ENCODE peak calls at places on chromosomes 13 and 19, in five cellular contexts. T is GM06990; W is CD4-positive, CD25-positive, alpha-beta regulatory T cell; P is astrocyte of the cerebellum; J is fibroblast of pulmonary artery. A is an unnamed sample.

GRCh38 chr13:75124415-75124814 is 357.6 kb downstream of the TBC1D4 start:
- DNase-seq in T (no peak), W (no peak), J (no peak), P (no peak), A (no peak)

GRCh38 chr13:34764246-34764645 is 177.8 kb upstream of the NBEA start:
- DNase-seq in J (no peak), T (no peak), W (no peak), P (no peak), A (no peak)

GRCh38 chr19:41774515-41774980 is 19.2 kb downstream of the CEACAM6 start:
- DNase-seq in W (peak; percentile 25), P (no peak), T (no peak), J (no peak), A (peak; percentile 83)

GRCh38 chr19:54792814-54793213 is 10.6 kb upstream of the KIR2DL4 start:
- DNase-seq in W (no peak), J (no peak), T (peak; percentile 11), P (no peak), A (no peak)

GRCh38 chr13:82772802-82773201 is 1109.5 kb downstream of the SLITRK1 start:
- DNase-seq in J (peak; percentile 27), W (no peak), T (no peak), P (peak; percentile 4), A (no peak)

GRCh38 chr19:40806385-40807146 is 7.6 kb downstream of the EGLN2 start:
- DNase-seq in T (peak; percentile 80), P (peak; percentile 76), W (peak; percentile 71), J (peak; percentile 99), A (peak; percentile 88)

GRCh38 chr13:110916671-110917142 is 1.8 kb upstream of the ANKRD10 start:
- DNase-seq in P (peak; percentile 76), J (peak; percentile 55), T (no peak), W (no peak), A (no peak)

GRCh38 chr19:17184381-17184841 is 30.7 kb upstream of the USE1 start:
- DNase-seq in T (no peak), J (no peak), W (no peak), P (no peak), A (peak; percentile 32)

GRCh38 chr19:38699647-38700349 is 44.5 kb downstream of the CAPN12 start:
- DNase-seq in W (no peak), J (no peak), P (no peak), T (no peak), A (no peak)

GRCh38 chr13:30713133-30713532 is 22.2 kb upstream of the ALOX5AP start:
- DNase-seq in J (peak; percentile 46), P (no peak), W (no peak), T (no peak), A (no peak)

GRCh38 chr13:67752741-67753140 is 522.6 kb upstream of the PCDH9 start:
- DNase-seq in J (no peak), P (no peak), T (no peak), W (no peak), A (no peak)

GRCh38 chr13:29753593-29754485 is 96.6 kb downstream of the UBL3 start:
- DNase-seq in T (no peak), J (no peak), P (no peak), W (no peak), A (no peak)

GRCh38 chr19:3365447-3366103 is 808 bp upstream of the NFIC start:
- DNase-seq in J (peak; percentile 71), W (no peak), T (no peak), P (no peak), A (no peak)

GRCh38 chr13:26529441-26529840 is 28.0 kb upstream of the WASF3 start:
- DNase-seq in J (peak; percentile 72), P (peak; percentile 42), W (no peak), T (no peak), A (peak; percentile 63)

GRCh38 chr13:48081739-48082138 is 13.2 kb downstream of the MED4 start:
- DNase-seq in T (no peak), P (no peak), W (no peak), J (no peak), A (no peak)

GRCh38 chr13:60009300-60010248 is 154.2 kb downstream of the DIAPH3 start:
- DNase-seq in T (no peak), P (no peak), J (no peak), W (no peak), A (no peak)

GRCh38 chr19:17172624-17173345 is 42.4 kb upstream of the USE1 start:
- DNase-seq in T (no peak), W (no peak), P (no peak), J (no peak), A (no peak)

GRCh38 chr13:79245937-79246574 is 160.0 kb downstream of the RBM26 start:
- DNase-seq in W (no peak), P (no peak), J (no peak), T (no peak), A (no peak)

GRCh38 chr19:4067396-4068057 is 828 bp upstream of the ZBTB7A start:
- DNase-seq in T (no peak), P (no peak), W (peak; percentile 55), J (no peak), A (peak; percentile 42)

GRCh38 chr13:113658836-113659235 is 838 bp upstream of the ATP4B start:
- DNase-seq in P (no peak), T (no peak), J (no peak), W (no peak), A (no peak)

GRCh38 chr19:45424191-45425058 is 708 bp upstream of the ERCC1 start:
- DNase-seq in W (peak; percentile 37), J (peak; percentile 93), T (peak; percentile 68), P (peak; percentile 49), A (no peak)

GRCh38 chr13:49098771-49099512 is 121.2 kb upstream of the MLNR start:
- DNase-seq in J (peak; percentile 47), T (peak; percentile 28), P (no peak), W (no peak), A (no peak)

GRCh38 chr13:87535911-87536310 is 135.3 kb upstream of the SLITRK5 start:
- DNase-seq in T (no peak), J (no peak), W (no peak), P (no peak), A (no peak)

GRCh38 chr13:100633461-100633860 is 41.1 kb downstream of the TMTC4 start:
- DNase-seq in P (peak; percentile 78), W (no peak), T (no peak), J (peak; percentile 91), A (no peak)

GRCh38 chr13:20566424-20566916 is 487 bp upstream of the IFT88 start:
- DNase-seq in P (peak; percentile 19), T (no peak), W (no peak), J (no peak), A (no peak)

GRCh38 chr13:60617863-60618733 is 221.1 kb downstream of the TDRD3 start:
- DNase-seq in P (peak; percentile 45), W (no peak), T (no peak), J (peak; percentile 58), A (no peak)

GRCh38 chr19:52786078-52786463 is 520 bp downstream of the ZNF600 start:
- DNase-seq in W (no peak), P (no peak), J (no peak), T (no peak), A (no peak)